ENCODE peak calls at places on chromosomes 12 and 14, in six cellular contexts. X is thyroid gland; L is neuronal stem cell; U is SK-N-SH; Z is A549; B is naive thymus-derived CD4-positive, alpha-beta T cell. M is an unnamed sample.

GRCh38 chr12:105474672-105475071 is 144.2 kb downstream of the C12orf75 start:
- DNase-seq in X (no peak), L (no peak), U (no peak), Z (no peak), B (no peak), M (no peak)

GRCh38 chr12:100789146-100789545 is 5.4 kb upstream of the ANO4 start:
- DNase-seq in X (no peak), L (no peak), U (no peak), Z (peak; percentile 29), B (no peak), M (no peak)

GRCh38 chr14:89131004-89131750 is 285.9 kb downstream of the FOXN3 start:
- DNase-seq in X (no peak), L (no peak), U (no peak), Z (no peak), B (no peak), M (no peak)

GRCh38 chr12:106109168-106109910 is 29.4 kb downstream of the NUAK1 start:
- DNase-seq in X (no peak), L (no peak), U (no peak), Z (no peak), B (no peak), M (no peak)

GRCh38 chr14:99363616-99364290 is 91.8 kb upstream of the BCL11B start:
- DNase-seq in X (no peak), L (no peak), U (no peak), Z (no peak), B (no peak), M (no peak)

GRCh38 chr12:45235087-45236025 is 19.5 kb downstream of the ANO6 start:
- DNase-seq in X (peak; percentile 59), L (no peak), U (no peak), Z (peak; percentile 69), B (no peak), M (peak; percentile 44)

GRCh38 chr12:56229819-56230448 is at the start of gene SLC39A5:
- DNase-seq in X (no peak), L (no peak), U (no peak), Z (no peak), B (no peak), M (no peak)

GRCh38 chr12:115144425-115144824 is 460.4 kb upstream of the TBX3 start:
- DNase-seq in X (no peak), L (no peak), U (no peak), Z (no peak), B (no peak), M (no peak)

GRCh38 chr12:15677207-15677606 is 112.0 kb downstream of the EPS8 start:
- DNase-seq in X (no peak), L (no peak), U (no peak), Z (no peak), B (no peak), M (no peak)

GRCh38 chr12:10179871-10180270 is 1.0 kb downstream of the TMEM52B start:
- DNase-seq in X (no peak), L (no peak), U (no peak), Z (no peak), B (no peak), M (no peak)

GRCh38 chr14:89503458-89503996 is 86.5 kb upstream of the FOXN3 start:
- DNase-seq in X (no peak), L (no peak), U (no peak), Z (no peak), B (no peak), M (no peak)

GRCh38 chr14:81402123-81402495 is 2.0 kb upstream of the STON2 start:
- DNase-seq in X (no peak), L (no peak), U (no peak), Z (no peak), B (no peak), M (no peak)

GRCh38 chr12:130134563-130134915 is 27.7 kb upstream of the FZD10 start:
- DNase-seq in X (no peak), L (no peak), U (no peak), Z (no peak), B (no peak), M (no peak)
- H3K9me3 ChIP-seq in X (no peaks in the 10 kb centered on the region), L (peaks cover 2% of the 10 kb centered on the region), U (no peaks in the 10 kb centered on the region), Z (no peaks in the 10 kb centered on the region), B (no peaks in the 10 kb centered on the region), M (no peaks in the 10 kb centered on the region)

GRCh38 chr12:112032292-112032691 is 19.1 kb downstream of the ERP29 start:
- DNase-seq in X (no peak), L (no peak), U (no peak), Z (no peak), B (no peak), M (no peak)

GRCh38 chr12:112031472-112031871 is 18.2 kb downstream of the ERP29 start:
- DNase-seq in X (no peak), L (no peak), U (no peak), Z (no peak), B (no peak), M (no peak)

GRCh38 chr12:112029326-112029725 is 16.1 kb downstream of the ERP29 start:
- DNase-seq in X (no peak), L (no peak), U (no peak), Z (no peak), B (no peak), M (no peak)

GRCh38 chr12:112035219-112035765 is 22.1 kb downstream of the ERP29 start:
- DNase-seq in X (no peak), L (no peak), U (no peak), Z (no peak), B (no peak), M (no peak)
- H3K27ac ChIP-seq in X (no peak overlapping the region), L (no peak overlapping the region), U (no peak overlapping the region), Z (no peak overlapping the region), B (no peak overlapping the region), M (no peak overlapping the region)

DNA sequence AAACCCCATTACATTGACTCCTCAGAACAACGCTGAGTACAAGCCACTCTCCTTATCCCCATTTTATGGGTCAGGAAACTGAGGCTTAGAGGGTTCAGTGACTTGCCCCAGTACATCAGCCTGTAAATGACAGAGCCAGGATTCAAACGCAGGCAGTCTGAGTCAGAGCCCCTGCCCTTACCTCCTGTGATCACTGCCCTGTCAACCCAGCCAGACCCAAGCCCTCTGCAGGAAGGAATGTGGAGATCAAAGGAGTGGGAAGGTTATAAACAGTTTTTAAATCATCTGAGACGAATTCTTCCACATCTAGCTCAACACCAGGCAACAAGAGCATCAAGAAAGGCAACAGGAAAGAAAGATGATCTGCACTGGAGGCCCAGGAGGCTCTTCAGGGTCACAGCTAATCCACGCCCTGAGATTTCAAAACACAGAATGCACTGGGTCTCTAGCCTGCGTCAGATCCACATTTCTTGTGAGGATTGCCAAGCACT is 38.5 kb downstream of the SPTB start:
- DNase-seq in X (no peak), L (no peak), U (no peak), Z (peak; percentile 69), B (no peak), M (peak; percentile 22)
- H3K4me3 ChIP-seq in X (no peak overlapping the region), L (no peak overlapping the region), U (no peak overlapping the region), Z (no peak overlapping the region), B (no peak overlapping the region), M (no peak overlapping the region)

DNA sequence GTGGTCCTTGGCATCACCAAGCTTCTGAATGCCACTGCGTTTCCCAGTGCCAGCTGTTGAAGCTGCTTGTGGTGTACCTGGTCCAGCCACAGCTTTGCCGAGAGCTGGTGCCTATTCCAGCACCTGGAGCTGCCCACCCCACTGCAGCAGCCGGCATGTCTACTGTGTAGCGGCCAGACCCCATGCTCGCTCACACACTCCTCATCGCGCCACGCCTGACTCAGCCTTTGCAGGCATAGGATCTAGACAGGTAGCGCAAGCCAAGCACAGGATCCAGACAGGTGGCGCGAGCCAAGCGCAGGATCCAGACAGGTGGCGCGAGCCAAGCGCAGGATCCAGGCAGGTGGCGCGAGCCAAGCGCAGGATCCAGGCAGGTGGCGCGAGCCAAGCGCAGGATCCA is 11.6 kb upstream of the ZNF605 start:
- DNase-seq in X (no peak), L (no peak), U (no peak), Z (no peak), B (no peak), M (no peak)
- H3K9me3 ChIP-seq in X (no peaks in the 10 kb centered on the region), L (peaks cover 23% of the 10 kb centered on the region), U (no peaks in the 10 kb centered on the region), Z (peaks cover 74% of the 10 kb centered on the region), B (no peaks in the 10 kb centered on the region), M (peaks cover 3% of the 10 kb centered on the region)

GRCh38 chr12:645563-646071 is 17.6 kb downstream of the NINJ2 start:
- DNase-seq in X (peak; percentile 75), L (no peak), U (no peak), Z (peak; percentile 75), B (no peak), M (no peak)

GRCh38 chr12:647039-647712 is 16.1 kb downstream of the NINJ2 start:
- DNase-seq in X (no peak), L (no peak), U (no peak), Z (no peak), B (no peak), M (no peak)

GRCh38 chr12:644818-645552 is 18.3 kb downstream of the NINJ2 start:
- DNase-seq in X (no peak), L (no peak), U (no peak), Z (no peak), B (no peak), M (no peak)

GRCh38 chr12:646303-647038 is 16.8 kb downstream of the NINJ2 start:
- DNase-seq in X (peak; percentile 74), L (no peak), U (no peak), Z (peak; percentile 58), B (no peak), M (no peak)

GRCh38 chr12:647713-648085 is 15.5 kb downstream of the NINJ2 start:
- DNase-seq in X (no peak), L (no peak), U (no peak), Z (no peak), B (no peak), M (no peak)
- H3K27ac ChIP-seq in X (no peak overlapping the region), L (no peak overlapping the region), U (no peak overlapping the region), Z (no peak overlapping the region), B (no peak overlapping the region), M (no peak overlapping the region)

GRCh38 chr12:460301-461230 is 827 bp downstream of the B4GALNT3 start:
- DNase-seq in X (peak; percentile 32), L (no peak), U (peak; percentile 82), Z (no peak), B (peak; percentile 36), M (peak; percentile 38)

GRCh38 chr12:459430-460258 is at the start of gene B4GALNT3:
- DNase-seq in X (peak; percentile 75), L (peak; percentile 57), U (peak; percentile 88), Z (peak; percentile 32), B (peak; percentile 31), M (peak; percentile 73)

GRCh38 chr12:461425-461824 is 1.7 kb downstream of the B4GALNT3 start:
- DNase-seq in X (no peak), L (no peak), U (no peak), Z (no peak), B (no peak), M (no peak)

GRCh38 chr12:457676-458075 is 2.1 kb upstream of the B4GALNT3 start:
- DNase-seq in X (no peak), L (no peak), U (no peak), Z (no peak), B (no peak), M (no peak)

DNA sequence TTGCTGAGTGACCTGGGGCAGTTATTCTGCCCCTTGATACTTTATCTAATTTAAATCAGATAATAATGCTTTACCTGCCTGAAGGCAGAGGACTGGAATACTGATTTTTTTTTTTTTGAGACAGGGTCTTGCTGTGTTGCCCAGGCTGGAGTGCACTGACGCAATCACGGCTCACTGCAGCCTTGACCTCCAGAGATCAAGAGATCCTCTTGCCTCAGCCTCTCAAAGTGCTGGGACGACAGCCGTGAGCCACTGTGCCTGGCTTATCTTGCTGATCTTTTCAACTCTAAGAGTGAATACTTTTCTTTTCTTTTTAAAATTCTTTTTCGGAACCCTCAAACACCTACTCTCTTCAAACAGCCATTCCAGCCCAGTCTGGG is 699 bp upstream of the B4GALNT3 start:
- DNase-seq in X (no peak), L (no peak), U (no peak), Z (no peak), B (no peak), M (no peak)
- H3K4me3 ChIP-seq in X (peak overlapping the region; percentile 49), L (no peak overlapping the region), U (peak overlapping the region; percentile 55), Z (peak overlapping the region; percentile 77), B (peak overlapping the region; percentile 72), M (peak overlapping the region; percentile 78)

M was measured in SJCRH30.